ENCODE peak calls at places on chromosomes 3 and 15, in four cellular contexts. Q is neural crest cell, X is IMR-90, J is thoracic aorta. S is an unnamed sample.

GRCh38 chr15:31299588-31300207 is 26.9 kb upstream of the KLF13 start:
- DNase-seq in Q (no peak), X (no peak), J (no peak), S (no peak)

GRCh38 chr3:49377483-49377882 is 19.3 kb upstream of the GPX1 start:
- DNase-seq in Q (no peak), X (peak; percentile 38), J (no peak), S (no peak)

GRCh38 chr3:138912237-138912636 is 34.7 kb downstream of the FOXL2 start:
- DNase-seq in Q (no peak), J (no peak), X (peak; percentile 20), S (no peak)

GRCh38 chr3:72997421-72997961 is 880 bp downstream of the PPP4R2 start:
- DNase-seq in Q (peak; percentile 18), J (no peak), X (peak; percentile 64), S (no peak)

GRCh38 chr3:108222813-108223307 is 636 bp upstream of the IFT57 start:
- DNase-seq in J (no peak), X (peak; percentile 18), Q (no peak), S (no peak)

GRCh38 chr15:70251246-70251990 is 153.7 kb upstream of the TLE3 start:
- DNase-seq in X (no peak), J (no peak), Q (no peak), S (no peak)

GRCh38 chr3:184314700-184315505 is 497 bp downstream of the EIF4G1 start:
- DNase-seq in Q (peak; percentile 42), X (peak; percentile 76), J (peak; percentile 55), S (peak; percentile 65)

GRCh38 chr3:167978071-167978470 is 117.7 kb downstream of the GOLIM4 start:
- DNase-seq in J (no peak), Q (no peak), X (no peak), S (no peak)

GRCh38 chr3:18575573-18575972 is 150.4 kb upstream of the SATB1 start:
- DNase-seq in Q (no peak), X (no peak), J (no peak), S (no peak)

GRCh38 chr15:62569460-62570404 is 404.6 kb upstream of the C2CD4B start:
- DNase-seq in J (no peak), Q (no peak), X (peak; percentile 96), S (peak; percentile 36)

GRCh38 chr3:159996018-159996417 is 7.4 kb downstream of the IL12A start:
- DNase-seq in J (no peak), X (peak; percentile 67), Q (no peak), S (no peak)

GRCh38 chr3:88180398-88180999 is 30.7 kb downstream of the C3orf38 start:
- DNase-seq in X (peak; percentile 58), Q (no peak), J (no peak), S (no peak)

GRCh38 chr3:135539351-135539750 is 426.2 kb upstream of the PPP2R3A start:
- DNase-seq in Q (no peak), J (no peak), X (no peak), S (no peak)

GRCh38 chr3:42071720-42072582 is 19.2 kb upstream of the TRAK1 start:
- DNase-seq in X (peak; percentile 75), J (no peak), Q (no peak), S (no peak)

GRCh38 chr3:33194303-33194702 is 24.3 kb downstream of the SUSD5 start:
- DNase-seq in J (no peak), Q (no peak), X (no peak), S (no peak)

DNA sequence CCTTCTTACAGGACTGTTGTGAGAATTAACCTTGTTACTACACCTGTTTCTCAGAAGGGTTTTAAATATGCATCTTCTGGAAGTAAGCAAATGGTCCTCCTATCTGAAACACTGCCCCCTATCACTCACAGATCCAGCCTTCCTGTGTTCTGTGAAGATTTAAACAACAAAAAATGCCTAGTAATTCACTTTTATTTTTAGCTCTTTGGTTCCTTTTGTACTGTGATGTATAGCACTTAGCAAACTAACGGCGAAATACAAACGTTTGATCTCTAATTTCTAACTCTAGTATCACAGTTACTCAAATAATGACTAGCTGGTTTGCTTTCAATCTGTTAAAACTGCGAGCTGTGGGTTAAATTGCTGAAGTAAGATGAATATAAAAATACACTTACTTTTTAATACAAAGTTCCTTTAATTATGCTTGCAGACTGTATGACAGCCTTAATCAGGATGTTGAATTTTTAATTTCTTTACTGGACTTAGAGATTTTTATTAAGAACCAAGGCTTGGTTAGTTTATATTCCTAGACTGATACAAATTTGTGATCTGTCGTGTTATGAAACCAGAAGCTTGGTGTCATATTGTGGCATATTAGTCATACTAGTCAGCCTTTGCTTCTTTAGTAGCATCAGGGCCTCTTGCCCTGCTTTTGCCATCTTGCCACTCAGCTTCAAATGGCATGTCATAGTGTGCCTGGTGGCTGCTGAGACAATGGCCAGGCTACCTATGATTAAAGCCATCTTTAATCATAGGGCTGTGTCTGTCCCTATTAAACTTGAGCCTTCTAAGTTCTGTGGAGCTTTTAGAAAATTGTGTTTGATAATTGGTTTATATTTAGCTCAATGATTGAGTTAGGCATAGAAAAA is 9.2 kb downstream of the EIF3J start:
- DNase-seq in J (no peak), Q (no peak), X (peak; percentile 52), S (no peak)
- TF ChIP-seq CTCF in J (no peak), Q (peak; percentile 49), X (peak; percentile 38), S (no peak)

DNA sequence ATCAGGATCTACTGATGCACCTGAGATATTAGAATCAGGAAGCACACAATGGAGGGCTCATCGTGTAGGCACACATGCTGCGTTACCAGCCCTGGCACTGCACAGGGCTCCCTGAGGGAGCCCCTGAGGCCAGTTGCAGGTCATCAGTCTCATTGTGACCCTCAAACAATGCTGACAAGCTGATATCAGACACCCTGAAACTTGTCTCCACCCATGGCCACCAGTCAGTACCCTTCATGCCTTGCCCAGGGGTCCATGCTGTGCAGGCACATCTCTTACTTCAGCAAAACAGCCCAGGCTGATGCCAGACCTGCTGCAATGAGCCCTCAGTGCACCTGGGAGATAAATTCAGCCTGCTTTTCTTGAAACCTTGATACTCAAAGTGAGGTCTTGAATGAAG is 59.5 kb upstream of the SLC6A11 start:
- DNase-seq in X (no peak), J (no peak), Q (no peak), S (no peak)
- TF ChIP-seq CTCF in X (no peak), J (no peak), Q (no peak), S (no peak)

GRCh38 chr3:59731909-59732308 is 682.1 kb upstream of the CFAP20DC start:
- DNase-seq in Q (no peak), J (no peak), X (no peak), S (no peak)

GRCh38 chr3:59734061-59734460 is 684.2 kb upstream of the CFAP20DC start:
- DNase-seq in X (no peak), J (no peak), Q (no peak), S (no peak)

GRCh38 chr3:59733041-59733809 is 683.4 kb upstream of the CFAP20DC start:
- DNase-seq in J (no peak), Q (no peak), X (no peak), S (no peak)

GRCh38 chr3:59737209-59737608 is 687.4 kb upstream of the CFAP20DC start:
- DNase-seq in J (no peak), X (no peak), Q (no peak), S (no peak)
- TF ChIP-seq CTCF in J (no peak), X (no peak), Q (no peak), S (no peak)

DNA sequence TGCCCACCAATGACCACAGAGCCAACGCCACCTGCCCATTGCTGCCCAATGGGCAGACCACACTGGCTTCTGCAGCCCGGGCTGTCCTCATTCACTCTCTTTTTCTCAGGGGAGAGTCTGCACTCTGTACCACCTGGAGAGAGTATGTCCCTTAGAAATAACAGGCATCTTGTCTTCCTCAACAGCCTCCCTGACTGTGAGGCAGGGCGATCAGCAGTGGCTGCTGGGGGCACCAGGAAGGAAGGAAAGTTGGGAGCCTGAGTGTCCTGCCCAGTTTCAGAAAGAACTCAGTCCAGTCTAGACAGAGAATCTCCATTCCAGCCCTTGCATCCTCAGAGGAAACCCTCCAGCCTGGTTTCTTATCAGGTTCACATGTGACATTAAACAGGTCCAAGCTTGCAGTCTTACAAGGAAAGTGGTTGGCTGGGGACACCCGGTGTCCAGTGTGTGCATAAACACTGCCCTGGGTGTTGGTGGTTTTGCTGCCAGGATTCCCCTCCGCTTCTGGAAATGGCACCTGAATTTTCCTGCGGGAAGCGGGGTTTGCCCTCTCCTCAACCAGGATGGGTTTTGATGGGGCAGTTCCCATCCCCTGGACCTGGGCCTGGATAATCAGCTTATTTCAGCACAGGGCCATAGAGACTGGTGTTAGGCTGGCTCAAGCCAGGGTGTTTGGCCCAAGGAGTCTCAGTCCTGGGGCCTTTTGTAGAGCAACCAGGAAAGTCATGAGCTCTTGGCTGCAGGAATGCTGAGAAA is 37.1 kb downstream of the SSUH2 start:
- DNase-seq in J (no peak), Q (peak; percentile 35), X (peak; percentile 78), S (no peak)
- TF ChIP-seq CTCF in J (peak; percentile 73), Q (peak; percentile 64), X (peak; percentile 77), S (no peak)